ENCODE peak calls at places on chromosomes 2 and 18, in four cellular contexts. K is RCC 7860, D is fibroblast of villous mesenchyme, L is GM12864. Z is an unnamed sample.
A peak's percentile ranks its signal among the peaks of the same experiment; 100 is the strongest.

GRCh38 chr2:67873916-67874315 is 188.9 kb downstream of the C1D start:
- DNase-seq in K (no peak), D (no peak), L (no peak), Z (no peak)

GRCh38 chr2:74436804-74437695 is 4.7 kb downstream of the RTKN start:
- DNase-seq in K (no peak), D (peak; percentile 29), L (no peak), Z (no peak)

GRCh38 chr2:212124597-212124996 is 414.0 kb downstream of the ERBB4 start:
- DNase-seq in K (no peak), D (no peak), L (no peak), Z (no peak)

GRCh38 chr18:48826806-48827205 is 124.0 kb downstream of the SMAD7 start:
- DNase-seq in K (no peak), D (no peak), L (no peak), Z (no peak)

GRCh38 chr2:237733677-237734300 is 64.8 kb upstream of the RBM44 start:
- DNase-seq in K (no peak), D (peak; percentile 60), L (no peak), Z (no peak)

GRCh38 chr18:6109743-6110142 is 214.4 kb upstream of the TMEM200C start:
- DNase-seq in K (no peak), D (no peak), L (no peak), Z (no peak)

GRCh38 chr18:2897448-2898052 is 50.7 kb downstream of the EMILIN2 start:
- DNase-seq in K (no peak), D (no peak), L (no peak), Z (no peak)

GRCh38 chr2:85753035-85753524 is 711 bp upstream of the ATOH8 start:
- DNase-seq in K (no peak), D (no peak), L (no peak), Z (no peak)

GRCh38 chr2:128215897-128216645 is 102.6 kb downstream of the HS6ST1 start:
- DNase-seq in K (no peak), D (no peak), L (no peak), Z (no peak)

GRCh38 chr2:62426005-62426912 is 79.7 kb downstream of the TMEM17 start:
- DNase-seq in K (no peak), D (no peak), L (no peak), Z (no peak)

Z was measured in SIG-M5.